ENCODE peak calls at places on chromosomes 12 and 14, in six cellular contexts. U is thoracic aorta; S is vagina; O is CD8-positive, alpha-beta T cell; J is SJSA1; Q is mucosa of descending colon. K is an unnamed sample. For H3K4me1, the result is how much of the 10 kb centered on the place peaks cover.

GRCh38 chr12:103705927-103706326 is 118.9 kb downstream of the STAB2 start:
- DNase-seq in U (no peak), S (no peak), O (no peak), J (no peak), Q (no peak), K (no peak)

GRCh38 chr12:14892726-14893442 is 7.2 kb upstream of the MGP start:
- DNase-seq in U (peak), S (no peak), O (no peak), J (no peak), Q (no peak), K (no peak)

GRCh38 chr12:85575115-85576096 is 260.8 kb downstream of the RASSF9 start:
- DNase-seq in U (no peak), S (no peak), O (no peak), J (peak), Q (no peak), K (peak)

GRCh38 chr14:88439088-88439487 is 53.6 kb downstream of the SPATA7 start:
- DNase-seq in U (no peak), S (no peak), O (no peak), J (no peak), Q (no peak), K (no peak)

GRCh38 chr12:47591795-47592194 is 114.0 kb downstream of the RPAP3 start:
- DNase-seq in U (no peak), S (no peak), O (no peak), J (no peak), Q (no peak), K (no peak)

GRCh38 chr14:68925373-68925772 is 53.7 kb downstream of the ACTN1 start:
- DNase-seq in U (no peak), S (no peak), O (no peak), J (no peak), Q (no peak), K (no peak)

GRCh38 chr14:78633747-78634146 is 463.6 kb downstream of the NRXN3 start:
- DNase-seq in U (no peak), S (no peak), O (no peak), J (no peak), Q (no peak), K (no peak)

GRCh38 chr14:69043007-69043444 is 63.9 kb upstream of the ACTN1 start:
- DNase-seq in U (peak), S (no peak), O (no peak), J (no peak), Q (peak), K (peak)

GRCh38 chr12:32765906-32766305 is 10.2 kb upstream of the YARS2 start:
- DNase-seq in U (no peak), S (no peak), O (no peak), J (peak), Q (no peak), K (no peak)

GRCh38 chr14:58288106-58288792 is 10.1 kb upstream of the ARID4A start:
- DNase-seq in U (no peak), S (no peak), O (no peak), J (no peak), Q (no peak), K (no peak)
- H3K4me1 ChIP-seq in U (under half), S (under half), O (under half), J (under half), Q (under half), K (under half)

GRCh38 chr12:53054112-53054878 is 4.4 kb downstream of the TNS2 start:
- DNase-seq in U (peak), S (no peak), O (peak), J (no peak), Q (peak), K (peak)
- H3K4me1 ChIP-seq in U (under half), S (half or more), O (under half), J (under half), Q (under half), K (half or more)

GRCh38 chr12:65323025-65323424 is 44.5 kb downstream of the MSRB3 start:
- DNase-seq in U (no peak), S (no peak), O (no peak), J (no peak), Q (no peak), K (no peak)
- H3K4me1 ChIP-seq in U (under half), S (under half), O (under half), J (under half), Q (under half), K (under half)

DNA sequence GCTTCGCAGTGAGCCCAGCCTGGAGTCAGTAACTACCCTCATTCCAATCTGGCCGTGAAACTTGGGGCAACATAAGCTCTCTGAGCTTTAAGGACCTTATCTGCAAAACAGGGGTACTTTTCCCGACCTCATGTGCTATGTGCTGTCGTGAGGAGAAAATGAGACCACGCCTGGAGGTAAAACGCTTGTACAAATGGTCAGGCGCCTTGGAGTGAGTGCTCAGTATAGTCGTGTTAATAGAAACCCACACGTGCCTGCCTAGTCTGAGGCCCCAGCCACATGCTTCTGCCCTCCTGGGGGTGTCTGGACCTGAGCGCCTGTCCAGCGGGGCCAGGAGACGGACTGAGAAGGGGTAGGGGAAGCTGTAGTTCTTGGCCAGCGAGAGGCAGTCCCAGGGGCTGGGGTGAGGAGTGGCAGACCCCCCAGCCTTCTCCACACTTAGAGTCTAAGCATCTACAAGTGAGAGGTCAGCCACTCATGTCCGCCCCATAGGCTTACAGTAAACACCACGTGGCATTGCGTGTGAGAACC is 4.9 kb downstream of the AQP5 start:
- DNase-seq in U (no peak), S (no peak), O (no peak), J (peak), Q (no peak), K (no peak)
- H3K4me1 ChIP-seq in U (under half), S (under half), O (under half), J (under half), Q (under half), K (under half)

DNA sequence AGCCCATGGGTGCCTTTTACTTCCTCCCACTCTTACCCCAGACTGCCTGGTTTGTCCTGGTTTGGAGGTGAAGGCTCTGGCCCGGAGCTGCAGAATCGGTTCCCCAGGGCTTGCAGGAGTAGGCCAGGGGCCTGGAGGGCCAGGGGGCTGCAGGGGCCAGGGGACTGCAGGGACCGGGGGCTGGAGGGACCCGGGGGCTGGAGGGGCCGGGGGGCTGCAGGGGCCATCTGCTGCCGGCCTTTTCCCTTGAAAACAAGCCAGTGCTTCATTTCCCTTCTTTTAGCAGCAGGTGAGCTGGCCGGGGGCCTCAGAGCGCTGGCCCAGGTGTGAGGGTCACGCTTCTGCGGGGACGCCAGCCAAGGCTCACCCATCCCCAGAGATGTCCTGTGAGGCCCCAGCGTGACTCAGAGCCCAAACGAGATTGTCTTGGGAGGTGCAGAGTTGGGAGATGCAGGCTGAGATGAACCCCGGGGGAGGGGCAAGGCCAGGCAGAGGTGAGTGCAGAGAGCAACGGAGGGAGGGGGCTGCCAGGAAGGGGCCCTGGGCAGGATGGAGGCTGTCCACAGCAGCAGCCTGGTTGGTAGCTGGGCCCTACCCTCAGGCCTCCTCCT is 154.9 kb downstream of the KIF26A start:
- DNase-seq in U (no peak), S (no peak), O (no peak), J (no peak), Q (peak), K (no peak)
- H3K4me1 ChIP-seq in U (under half), S (under half), O (under half), J (under half), Q (under half), K (under half)

GRCh38 chr12:54350743-54351142 is 13.5 kb downstream of the GPR84 start:
- DNase-seq in U (no peak), S (no peak), O (no peak), J (no peak), Q (no peak), K (peak)
- H3K4me1 ChIP-seq in U (under half), S (under half), O (under half), J (under half), Q (under half), K (under half)

GRCh38 chr14:72740966-72741835 is 152.7 kb downstream of the DPF3 start:
- DNase-seq in U (no peak), S (peak), O (no peak), J (no peak), Q (no peak), K (no peak)

GRCh38 chr14:72738181-72738611 is 155.7 kb downstream of the DPF3 start:
- DNase-seq in U (no peak), S (peak), O (no peak), J (no peak), Q (no peak), K (no peak)

GRCh38 chr14:72740504-72740961 is 153.4 kb downstream of the DPF3 start:
- DNase-seq in U (no peak), S (peak), O (no peak), J (no peak), Q (no peak), K (no peak)

GRCh38 chr14:72737560-72737943 is 156.3 kb downstream of the DPF3 start:
- DNase-seq in U (no peak), S (no peak), O (no peak), J (no peak), Q (no peak), K (no peak)

DNA sequence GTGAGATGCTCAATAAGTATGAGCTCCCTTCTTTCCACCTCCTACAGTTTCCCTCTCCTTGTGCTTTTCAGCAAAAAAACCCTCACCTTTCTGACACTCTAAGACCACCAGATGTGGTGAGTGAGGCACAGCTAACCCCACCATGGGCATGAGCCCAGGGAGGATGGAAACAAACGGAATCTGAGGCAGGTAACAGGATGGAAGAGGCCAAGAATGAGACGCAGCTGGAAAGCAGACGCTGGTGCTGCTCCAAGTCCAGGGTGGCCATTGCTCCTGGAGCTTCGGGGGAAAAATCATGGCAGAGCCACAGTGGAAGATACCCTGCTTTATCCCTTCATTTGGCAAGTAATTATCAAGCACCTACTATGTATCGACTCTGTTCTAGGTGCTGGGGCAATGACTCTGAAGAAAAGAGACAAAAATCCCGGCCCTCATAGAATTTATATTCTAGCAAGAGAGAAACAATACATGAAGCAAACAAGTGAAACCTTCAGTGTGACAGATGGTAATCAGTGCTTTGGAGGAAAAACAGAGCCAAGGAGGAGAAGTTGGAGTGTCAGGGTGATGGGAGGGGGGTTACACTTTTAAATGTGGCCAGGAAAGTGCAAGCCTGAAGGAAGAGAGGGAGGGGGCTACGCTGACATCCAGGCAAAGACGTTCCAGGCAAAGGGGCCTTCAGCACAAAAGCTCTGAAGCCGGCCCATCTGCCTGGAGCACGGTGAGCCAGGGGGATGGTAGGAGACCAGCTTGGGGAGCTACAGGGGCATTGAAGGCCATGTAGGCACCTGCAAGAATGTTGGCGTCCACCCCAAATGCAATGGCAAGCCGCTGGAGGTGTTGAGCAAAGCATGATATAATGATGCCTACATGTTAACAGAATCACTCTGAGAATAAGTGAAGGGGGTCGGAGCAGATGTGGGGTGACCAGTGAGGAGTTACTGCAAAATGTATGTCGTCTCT is 154.2 kb downstream of the DPF3 start:
- DNase-seq in U (no peak), S (peak), O (no peak), J (no peak), Q (no peak), K (no peak)
- H3K4me1 ChIP-seq in U (under half), S (under half), O (under half), J (under half), Q (under half), K (under half)

DNA sequence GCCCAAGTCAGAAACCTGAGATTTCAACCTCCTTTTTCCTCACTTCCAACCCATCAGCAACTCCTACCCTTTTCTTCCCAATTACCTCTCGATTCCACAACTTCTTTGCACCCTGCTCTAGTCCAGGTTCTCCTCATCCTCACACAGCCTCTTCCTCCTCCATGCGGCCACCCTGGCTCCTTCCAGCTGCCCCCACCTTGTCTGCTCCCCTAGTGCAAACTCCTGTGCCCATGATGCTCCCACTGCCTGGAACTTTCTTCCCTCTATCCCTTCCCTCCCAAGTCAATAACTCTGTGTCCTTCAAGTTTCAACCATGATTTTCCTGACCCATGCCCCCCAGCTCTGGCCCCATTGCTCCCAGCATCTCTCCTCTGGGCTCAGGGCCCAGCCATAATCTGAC is 17.3 kb downstream of the SELPLG start:
- DNase-seq in U (no peak), S (no peak), O (no peak), J (peak), Q (no peak), K (no peak)
- H3K4me1 ChIP-seq in U (under half), S (under half), O (under half), J (under half), Q (under half), K (under half)